ENCODE peak calls at places on chromosomes 7 and 10, in five cellular contexts. Z, B, J, I and P are unnamed samples.

GRCh38 chr10:5540886-5541285 is 16.1 kb downstream of the CALML3 start:
- DNase-seq in Z (no peak), B (no peak), J (no peak), I (peak; percentile 58), P (no peak)

GRCh38 chr7:138282997-138283396 is 177.1 kb upstream of the TRIM24 start:
- DNase-seq in Z (no peak), B (no peak), J (peak; percentile 18), I (no peak), P (peak; percentile 70)

GRCh38 chr10:123995461-123996131 is 97.8 kb downstream of the CHST15 start:
- DNase-seq in Z (peak; percentile 93), B (peak; percentile 80), J (peak; percentile 66), I (peak; percentile 85), P (peak; percentile 78)

GRCh38 chr10:7662522-7662921 is 4.2 kb downstream of the ITIH5 start:
- DNase-seq in Z (no peak), B (no peak), J (no peak), I (no peak), P (no peak)

GRCh38 chr7:74587435-74588126 is 69.9 kb upstream of the GTF2I start:
- DNase-seq in Z (peak; percentile 88), B (peak; percentile 90), J (peak; percentile 95), I (peak; percentile 96), P (peak; percentile 93)

GRCh38 chr10:63346015-63346441 is 119.7 kb downstream of the JMJD1C start:
- DNase-seq in Z (peak; percentile 14), B (no peak), J (peak; percentile 28), I (no peak), P (peak; percentile 69)

GRCh38 chr7:139984642-139985539 is 77.9 kb downstream of the PARP12 start:
- DNase-seq in Z (no peak), B (no peak), J (no peak), I (no peak), P (no peak)

GRCh38 chr7:24704311-24704710 is 53.0 kb downstream of the GSDME start:
- DNase-seq in Z (no peak), B (no peak), J (no peak), I (no peak), P (no peak)

GRCh38 chr10:86790394-86790793 is 34.0 kb downstream of the BMPR1A start:
- DNase-seq in Z (no peak), B (no peak), J (no peak), I (no peak), P (no peak)

GRCh38 chr10:16049050-16049449 is 188.7 kb upstream of the MINDY3 start:
- DNase-seq in Z (no peak), B (no peak), J (no peak), I (no peak), P (no peak)

GRCh38 chr7:6658618-6659345 is 21.7 kb downstream of the ZNF316 start:
- DNase-seq in Z (no peak), B (no peak), J (no peak), I (no peak), P (peak; percentile 14)

GRCh38 chr10:71282323-71282680 is 36.8 kb upstream of the SLC29A3 start:
- DNase-seq in Z (no peak), B (no peak), J (no peak), I (no peak), P (no peak)

GRCh38 chr7:128359939-128360338 is 1.6 kb downstream of the PRRT4 start:
- DNase-seq in Z (no peak), B (no peak), J (no peak), I (no peak), P (no peak)

GRCh38 chr10:52755297-52756062 is 17.1 kb downstream of the MBL2 start:
- DNase-seq in Z (peak; percentile 85), B (no peak), J (peak; percentile 87), I (no peak), P (peak; percentile 92)

GRCh38 chr7:7271094-7271874 is 88.9 kb downstream of the C1GALT1 start:
- DNase-seq in Z (no peak), B (no peak), J (no peak), I (no peak), P (no peak)

GRCh38 chr10:98377001-98377400 is 38.0 kb downstream of the PYROXD2 start:
- DNase-seq in Z (no peak), B (no peak), J (no peak), I (no peak), P (no peak)

GRCh38 chr10:35940067-35940989 is 298.2 kb upstream of the FZD8 start:
- DNase-seq in Z (peak; percentile 64), B (no peak), J (peak; percentile 95), I (no peak), P (no peak)

GRCh38 chr10:128046934-128047251 is 79.3 kb downstream of the MKI67 start:
- DNase-seq in Z (no peak), B (no peak), J (no peak), I (no peak), P (no peak)

GRCh38 chr10:97589479-97589878 is at the start of gene C10orf62:
- DNase-seq in Z (no peak), B (no peak), J (no peak), I (no peak), P (no peak)

GRCh38 chr10:93580824-93581223 is 14.4 kb downstream of the FFAR4 start:
- DNase-seq in Z (peak; percentile 20), B (no peak), J (peak; percentile 4), I (no peak), P (peak; percentile 24)

GRCh38 chr10:102712843-102713242 is 1.4 kb downstream of the ARL3 start:
- DNase-seq in Z (no peak), B (no peak), J (no peak), I (no peak), P (no peak)

GRCh38 chr10:102713814-102714620 is at the start of gene ARL3:
- DNase-seq in Z (peak; percentile 97), B (peak; percentile 98), J (peak; percentile 99), I (peak; percentile 99), P (peak; percentile 99)

GRCh38 chr10:102713483-102713813 is 749 bp downstream of the ARL3 start:
- DNase-seq in Z (no peak), B (no peak), J (no peak), I (no peak), P (no peak)

GRCh38 chr10:102712089-102712488 is 2.1 kb downstream of the ARL3 start:
- DNase-seq in Z (no peak), B (no peak), J (no peak), I (no peak), P (no peak)

GRCh38 chr10:102710604-102711003 is 3.6 kb downstream of the ARL3 start:
- DNase-seq in Z (peak; percentile 85), B (no peak), J (peak; percentile 89), I (no peak), P (peak; percentile 86)
- TF ChIP-seq CTCF in Z (no peak), B (no peak), J (peak; percentile 6), I (no peak), P (peak; percentile 37)

DNA sequence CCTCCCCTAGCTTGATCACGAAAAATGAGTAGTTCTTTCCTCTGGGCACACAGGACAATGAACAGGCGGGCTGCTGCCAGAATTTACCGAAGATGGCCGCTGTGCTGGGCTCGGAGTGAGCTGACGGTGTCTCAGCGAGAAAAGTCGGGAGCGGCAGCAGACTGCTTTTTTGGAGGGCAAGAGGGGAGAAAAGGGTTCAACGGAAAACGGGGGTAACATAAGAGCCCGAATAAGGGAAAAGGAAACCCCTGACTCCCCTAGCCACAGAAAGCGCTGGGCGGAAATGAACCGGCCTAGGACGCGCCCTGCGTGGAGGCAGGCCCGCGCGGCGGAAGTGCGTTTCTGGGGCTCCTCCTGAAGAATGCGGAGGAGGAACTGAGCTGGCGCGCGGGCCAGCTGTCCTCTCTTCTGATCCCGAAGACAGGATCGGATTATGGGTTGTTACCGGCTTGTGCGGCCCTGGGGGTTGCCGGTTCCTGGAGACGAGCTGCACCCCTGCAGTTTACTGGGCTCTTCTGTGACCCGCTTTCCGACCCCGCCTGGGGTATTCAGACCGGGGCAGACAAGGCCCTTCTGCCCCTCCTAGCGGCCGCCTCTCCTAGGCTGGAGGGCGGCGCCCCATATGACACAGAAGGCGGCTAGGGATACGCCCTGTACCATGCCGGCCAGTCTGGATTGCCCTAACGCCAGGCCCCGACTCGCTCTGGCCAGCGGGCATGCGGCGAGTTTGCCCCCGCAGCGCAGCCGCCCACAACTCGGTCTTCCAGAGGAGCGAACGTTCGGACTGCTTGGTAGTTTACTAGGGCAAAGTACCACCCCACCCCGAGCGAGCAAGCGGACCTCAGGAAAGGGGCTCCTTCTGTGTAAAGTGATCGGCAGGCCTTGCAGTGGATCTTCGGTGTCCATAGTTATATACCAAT is 30.1 kb upstream of the KMT2E start:
- DNase-seq in Z (peak; percentile 85), B (peak; percentile 85), J (peak; percentile 88), I (peak; percentile 97), P (peak; percentile 85)
- H3K4me3 ChIP-seq in Z (peak overlapping the region; percentile 77), B (peak overlapping the region; percentile 68), J (peak overlapping the region; percentile 67), I (peak overlapping the region; percentile 53), P (peak overlapping the region; percentile 73)

DNA sequence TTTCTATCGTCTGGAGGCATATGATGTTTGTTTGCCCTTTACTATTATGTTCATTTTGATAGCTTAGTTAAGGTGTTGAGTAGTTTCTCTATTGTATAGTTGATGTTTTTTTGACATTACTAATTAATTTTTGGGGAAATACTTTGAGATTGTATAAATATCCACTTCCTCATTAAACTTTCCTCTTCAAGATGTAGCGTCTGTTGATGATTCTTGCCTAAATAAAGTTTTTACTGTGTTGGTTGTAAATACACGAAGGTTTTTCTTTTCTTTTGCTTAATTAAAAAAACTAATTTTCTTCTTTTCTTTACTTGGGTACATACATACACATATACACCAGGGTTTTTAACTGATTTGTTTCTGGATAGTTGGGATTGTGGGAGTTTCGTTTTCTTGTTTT is 8.5 kb downstream of the KMT2E start:
- DNase-seq in Z (no peak), B (no peak), J (no peak), I (no peak), P (no peak)
- TF ChIP-seq CTCF in Z (no peak), B (no peak), J (no peak), I (no peak), P (no peak)

GRCh38 chr10:69801094-69801433 is 642 bp upstream of the COL13A1 start:
- DNase-seq in Z (peak; percentile 62), B (no peak), J (peak; percentile 52), I (no peak), P (peak; percentile 60)

GRCh38 chr10:69801434-69802315 is at the start of gene COL13A1:
- DNase-seq in Z (peak; percentile 71), B (peak; percentile 26), J (peak; percentile 69), I (peak; percentile 89), P (peak; percentile 55)

GRCh38 chr10:69803809-69804208 is 2.1 kb downstream of the COL13A1 start:
- DNase-seq in Z (peak; percentile 18), B (no peak), J (no peak), I (no peak), P (no peak)

GRCh38 chr10:69800665-69801064 is 1.0 kb upstream of the COL13A1 start:
- DNase-seq in Z (no peak), B (no peak), J (no peak), I (no peak), P (no peak)

GRCh38 chr10:69802424-69803161 is 887 bp downstream of the COL13A1 start:
- DNase-seq in Z (peak; percentile 60), B (peak; percentile 17), J (peak; percentile 65), I (no peak), P (peak; percentile 65)
- H3K4me3 ChIP-seq in Z (peak overlapping the region; percentile 64), B (peak overlapping the region; percentile 24), J (peak overlapping the region; percentile 75), I (peak overlapping the region; percentile 24), P (peak overlapping the region; percentile 71)

GRCh38 chr10:133353202-133353959 is 4.4 kb downstream of the FUOM start:
- DNase-seq in Z (no peak), B (no peak), J (no peak), I (no peak), P (no peak)
- TF ChIP-seq CTCF in Z (no peak), B (no peak), J (no peak), I (no peak), P (no peak)